ENCODE peak calls at places on chromosome 1, in five cellular contexts. J is neural progenitor cell; T is CD8-positive, alpha-beta T cell; O is left ventricle myocardium inferior; I is SJSA1. B is an unnamed sample.

GRCh38 chr1:82950606-82951200 is 1048.2 kb downstream of the TTLL7 start:
- DNase-seq in T (no peak), I (no peak), O (no peak), J (no peak), B (no peak)

GRCh38 chr1:244414543-244414942 is 37.2 kb downstream of the ADSS2 start:
- DNase-seq in I (no peak), O (no peak), J (peak), T (no peak), B (no peak)

GRCh38 chr1:55212349-55213028 is 2.7 kb downstream of the USP24 start:
- DNase-seq in T (no peak), J (no peak), I (no peak), O (no peak), B (no peak)

GRCh38 chr1:7403265-7404045 is 367.6 kb upstream of the VAMP3 start:
- DNase-seq in T (no peak), J (no peak), O (no peak), I (no peak), B (no peak)

GRCh38 chr1:27144920-27145661 is 9.8 kb downstream of the SLC9A1 start:
- DNase-seq in O (no peak), J (no peak), I (peak), T (no peak), B (peak)

GRCh38 chr1:25689686-25690381 is 73.2 kb downstream of the MAN1C1 start:
- DNase-seq in O (no peak), T (no peak), J (no peak), I (no peak), B (no peak)

GRCh38 chr1:27627051-27627450 is 7.9 kb downstream of the FGR start:
- DNase-seq in T (no peak), J (no peak), O (no peak), I (no peak), B (no peak)

GRCh38 chr1:161899091-161899490 is 124.6 kb downstream of the OLFML2B start:
- DNase-seq in O (no peak), T (no peak), I (no peak), J (no peak), B (no peak)

GRCh38 chr1:215749423-215749822 is 182.3 kb downstream of the KCTD3 start:
- DNase-seq in O (no peak), I (peak), T (no peak), J (no peak), B (no peak)

GRCh38 chr1:196997428-196997827 is 20.1 kb downstream of the CFHR5 start:
- DNase-seq in I (no peak), O (no peak), J (no peak), T (no peak), B (peak)

GRCh38 chr1:162882248-162882666 is 21.3 kb upstream of the CCDC190 start:
- DNase-seq in J (no peak), T (no peak), O (no peak), I (no peak), B (no peak)

GRCh38 chr1:111145963-111146768 is 6.1 kb downstream of the CEPT1 start:
- DNase-seq in O (no peak), T (no peak), J (no peak), I (no peak), B (no peak)
- H3K27ac ChIP-seq in O (no peak), T (no peak), J (no peak), I (no peak), B (no peak)

GRCh38 chr1:150842343-150842742 is 34.1 kb downstream of the ARNT start:
- DNase-seq in J (no peak), T (no peak), I (no peak), O (no peak), B (no peak)

GRCh38 chr1:150836129-150836773 is 28.2 kb upstream of the CTSK start:
- DNase-seq in I (no peak), J (no peak), O (no peak), T (no peak), B (no peak)

GRCh38 chr1:150843489-150843888 is 32.9 kb downstream of the ARNT start:
- DNase-seq in I (no peak), O (no peak), T (no peak), J (no peak), B (no peak)

GRCh38 chr1:150842964-150843363 is 33.4 kb downstream of the ARNT start:
- DNase-seq in T (no peak), J (no peak), I (no peak), O (no peak), B (no peak)

GRCh38 chr1:150841626-150842025 is 33.6 kb upstream of the CTSK start:
- DNase-seq in I (no peak), J (no peak), O (no peak), T (no peak), B (no peak)
- H3K27ac ChIP-seq in I (no peak), J (no peak), O (no peak), T (peak), B (no peak)

DNA sequence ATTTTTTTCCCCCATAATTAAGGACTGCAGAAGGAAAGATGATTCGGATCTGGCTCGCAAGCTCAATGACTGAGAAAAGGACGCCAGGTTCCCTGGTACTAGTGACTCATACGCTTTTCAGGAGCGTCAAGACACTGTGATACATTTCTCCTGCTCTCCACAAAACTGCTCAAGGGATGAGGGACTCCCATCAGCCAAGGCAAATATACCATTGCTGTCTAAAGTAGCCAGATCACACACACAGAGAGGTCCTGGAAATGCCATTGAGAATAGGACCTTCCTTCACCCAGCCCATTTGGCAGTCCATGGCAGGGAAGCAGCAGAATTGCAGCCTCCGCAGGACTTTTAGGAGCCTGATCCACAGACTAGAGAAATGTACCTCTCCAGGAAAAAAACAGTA is 253.6 kb upstream of the IRF2BP2 start:
- DNase-seq in O (no peak), J (no peak), I (peak), T (no peak), B (no peak)
- H3K27ac ChIP-seq in O (peak), J (no peak), I (peak), T (no peak), B (peak)

GRCh38 chr1:30809514-30810263 is 52.1 kb upstream of the LAPTM5 start:
- DNase-seq in T (no peak), J (peak), O (no peak), I (peak), B (peak)
- H3K27ac ChIP-seq in T (no peak), J (no peak), O (peak), I (peak), B (peak)

GRCh38 chr1:207811920-207812720 is 60.3 kb downstream of the CD46 start:
- DNase-seq in O (peak), I (no peak), T (no peak), J (peak), B (peak)
- H3K27ac ChIP-seq in O (peak), I (no peak), T (no peak), J (no peak), B (no peak)

GRCh38 chr1:21914468-21914867 is 22.6 kb downstream of the HSPG2 start:
- DNase-seq in T (no peak), J (no peak), O (no peak), I (no peak), B (no peak)

GRCh38 chr1:21916447-21917240 is 20.5 kb downstream of the HSPG2 start:
- DNase-seq in T (no peak), I (no peak), O (no peak), J (no peak), B (no peak)

GRCh38 chr1:21913258-21913657 is 23.9 kb downstream of the HSPG2 start:
- DNase-seq in I (no peak), T (no peak), O (no peak), J (no peak), B (peak)

GRCh38 chr1:21913763-21914162 is 23.3 kb downstream of the HSPG2 start:
- DNase-seq in O (no peak), J (no peak), T (no peak), I (no peak), B (no peak)

GRCh38 chr1:21914880-21915640 is 22.1 kb downstream of the HSPG2 start:
- DNase-seq in T (no peak), I (no peak), J (no peak), O (peak), B (peak)
- H3K27ac ChIP-seq in T (no peak), I (no peak), J (no peak), O (peak), B (no peak)

GRCh38 chr1:40662864-40663263 is 2.6 kb downstream of the RIMS3 start:
- DNase-seq in J (no peak), I (no peak), T (no peak), O (no peak), B (peak)
- H3K27ac ChIP-seq in J (no peak), I (no peak), T (no peak), O (no peak), B (peak)

DNA sequence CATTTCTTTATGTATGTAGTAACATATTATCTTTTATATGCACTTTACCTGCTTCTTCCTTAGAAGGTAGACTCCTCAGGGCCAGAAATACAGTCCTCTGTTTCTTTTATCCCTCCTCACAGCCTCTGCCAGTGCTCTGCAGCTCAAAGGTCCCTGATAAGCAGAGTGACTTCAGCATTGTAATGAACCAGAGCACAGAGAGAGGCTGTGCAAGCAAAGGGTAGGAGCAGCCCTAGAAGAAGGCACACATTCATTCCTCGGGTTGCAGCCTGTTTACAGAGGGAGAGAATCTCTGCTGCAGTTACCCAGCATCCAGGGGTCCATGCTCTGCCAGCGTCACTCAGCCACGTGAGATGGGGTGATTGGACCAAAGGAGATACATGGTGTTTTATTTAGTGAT is 101.1 kb downstream of the RHOU start:
- DNase-seq in O (no peak), T (no peak), I (no peak), J (no peak), B (no peak)
- H3K27ac ChIP-seq in O (no peak), T (no peak), I (no peak), J (no peak), B (no peak)